ENCODE peak calls at places on chromosomes 13 and 19, in four cellular contexts. F is WTC11, Z is K562, T is HepG2. R is an unnamed sample.

GRCh38 chr19:44776402-44777096 is 1.1 kb upstream of the CBLC start:
- DNase-seq in F (peak; percentile 32), Z (no peak), T (no peak), R (no peak)

GRCh38 chr13:97724450-97724849 is 229.0 kb upstream of the IPO5 start:
- DNase-seq in F (no peak), Z (no peak), T (no peak), R (no peak)

GRCh38 chr19:33687761-33688656 is 66.3 kb downstream of the CHST8 start:
- DNase-seq in F (no peak), Z (no peak), T (no peak), R (no peak)

GRCh38 chr19:4904481-4904880 is 1.8 kb upstream of the ARRDC5 start:
- DNase-seq in F (no peak), Z (no peak), T (peak; percentile 47), R (no peak)

GRCh38 chr19:703651-704446 is 4.9 kb upstream of the PALM start:
- DNase-seq in F (peak; percentile 98), Z (peak; percentile 96), T (peak; percentile 90), R (peak; percentile 97)

GRCh38 chr19:45097450-45097775 is 4.4 kb downstream of the PPP1R37 start:
- DNase-seq in F (no peak), Z (no peak), T (no peak), R (no peak)

GRCh38 chr13:40153516-40153915 is 498.1 kb downstream of the COG6 start:
- DNase-seq in F (no peak), Z (no peak), T (no peak), R (no peak)

GRCh38 chr13:51945149-51945548 is 66.1 kb downstream of the ATP7B start:
- DNase-seq in F (no peak), Z (no peak), T (no peak), R (no peak)

GRCh38 chr13:95956589-95957148 is 96.5 kb downstream of the UGGT2 start:
- DNase-seq in F (no peak), Z (no peak), T (no peak), R (no peak)

GRCh38 chr13:40563350-40564125 is 102.9 kb downstream of the FOXO1 start:
- DNase-seq in F (no peak), Z (no peak), T (peak; percentile 97), R (no peak)

GRCh38 chr19:46019270-46019669 is 3.6 kb downstream of the PGLYRP1 start:
- DNase-seq in F (no peak), Z (no peak), T (no peak), R (no peak)

GRCh38 chr13:41294914-41295313 is 16.2 kb upstream of the NAA16 start:
- DNase-seq in F (no peak), Z (no peak), T (no peak), R (no peak)

GRCh38 chr19:10207026-10207425 is 12.3 kb upstream of the DNMT1 start:
- DNase-seq in F (no peak), Z (no peak), T (no peak), R (no peak)

GRCh38 chr13:27465611-27466010 is 15.2 kb upstream of the MTIF3 start:
- DNase-seq in F (no peak), Z (no peak), T (no peak), R (no peak)

GRCh38 chr13:90386090-90386489 is 961.4 kb upstream of the MIR17HG start:
- DNase-seq in F (no peak), Z (no peak), T (no peak), R (no peak)

GRCh38 chr13:52414963-52415362 is 9.0 kb upstream of the THSD1 start:
- DNase-seq in F (no peak), Z (no peak), T (no peak), R (no peak)

GRCh38 chr13:80363890-80364503 is 23.1 kb upstream of the SPRY2 start:
- DNase-seq in F (no peak), Z (no peak), T (peak; percentile 18), R (peak; percentile 57)

GRCh38 chr19:46442808-46443450 is 14.2 kb upstream of the PNMA8C start:
- DNase-seq in F (no peak), Z (no peak), T (no peak), R (no peak)

GRCh38 chr19:36084231-36085009 is 26.5 kb upstream of the OVOL3 start:
- DNase-seq in F (no peak), Z (no peak), T (no peak), R (no peak)

GRCh38 chr19:13120817-13121216 is 2.8 kb downstream of the NACC1 start:
- DNase-seq in F (no peak), Z (no peak), T (no peak), R (no peak)

GRCh38 chr13:67043901-67044300 is 186.2 kb downstream of the PCDH9 start:
- DNase-seq in F (no peak), Z (no peak), T (no peak), R (no peak)

GRCh38 chr13:70723732-70724131 is 615.5 kb upstream of the KLHL1 start:
- DNase-seq in F (no peak), Z (no peak), T (peak; percentile 5), R (peak; percentile 33)

GRCh38 chr19:57511484-57511883 is 11.7 kb downstream of the ZNF773 start:
- DNase-seq in F (no peak), Z (no peak), T (no peak), R (no peak)

GRCh38 chr13:32001392-32001768 is 30.2 kb upstream of the FRY start:
- DNase-seq in F (peak; percentile 19), Z (peak; percentile 10), T (peak; percentile 71), R (peak; percentile 48)

DNA sequence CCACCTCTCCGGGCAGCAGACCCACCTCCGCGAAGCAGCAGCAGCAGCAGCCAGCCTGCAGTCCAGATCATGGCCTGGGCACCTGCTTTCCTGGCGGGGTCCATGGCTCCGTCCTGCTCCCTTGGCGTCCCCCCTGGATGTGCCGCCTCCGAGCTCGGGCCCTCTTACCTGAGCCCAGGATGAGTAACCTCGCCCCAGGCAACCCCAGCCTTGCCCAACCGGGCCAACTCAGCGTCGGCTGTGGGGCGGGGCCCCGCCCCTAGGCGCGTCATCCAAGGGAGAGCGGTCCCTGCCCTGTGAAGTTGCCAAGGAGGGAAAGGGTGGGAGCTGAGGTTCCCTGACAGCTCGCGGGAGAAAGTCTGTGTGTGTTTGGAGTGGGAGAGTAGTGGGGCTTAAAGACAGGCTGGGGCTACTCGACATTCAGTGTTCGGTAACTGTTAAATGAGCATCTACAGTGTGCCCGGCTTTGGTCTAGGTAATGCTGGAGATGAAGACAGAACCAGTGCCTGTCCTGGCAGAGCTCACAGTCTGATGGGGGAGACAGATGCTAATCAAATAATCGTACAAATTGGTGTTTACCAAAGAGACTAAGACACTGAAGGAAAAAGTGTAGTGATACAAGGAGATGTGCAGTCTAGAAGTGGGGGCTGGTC is at the start of gene LYPD3:
- DNase-seq in F (peak; percentile 67), Z (peak; percentile 38), T (no peak), R (no peak)
- TF ChIP-seq SP1 in F (no peak), Z (no peak), T (no peak), R (no peak)

GRCh38 chr19:54203151-54203611 is 2.5 kb downstream of the RPS9 start:
- DNase-seq in F (no peak), Z (no peak), T (peak; percentile 82), R (no peak)

GRCh38 chr19:54201980-54202379 is 1.3 kb downstream of the RPS9 start:
- DNase-seq in F (no peak), Z (no peak), T (no peak), R (no peak)

GRCh38 chr19:54206030-54206830 is 5.6 kb downstream of the RPS9 start:
- DNase-seq in F (no peak), Z (peak; percentile 45), T (no peak), R (no peak)

GRCh38 chr19:54206831-54207177 is 6.1 kb downstream of the RPS9 start:
- DNase-seq in F (no peak), Z (no peak), T (no peak), R (no peak)

GRCh38 chr19:54204767-54205468 is 4.3 kb downstream of the RPS9 start:
- DNase-seq in F (no peak), Z (no peak), T (no peak), R (no peak)
- TF ChIP-seq ELF4 in F (no peak), Z (no peak), T (no peak), R (no peak)

DNA sequence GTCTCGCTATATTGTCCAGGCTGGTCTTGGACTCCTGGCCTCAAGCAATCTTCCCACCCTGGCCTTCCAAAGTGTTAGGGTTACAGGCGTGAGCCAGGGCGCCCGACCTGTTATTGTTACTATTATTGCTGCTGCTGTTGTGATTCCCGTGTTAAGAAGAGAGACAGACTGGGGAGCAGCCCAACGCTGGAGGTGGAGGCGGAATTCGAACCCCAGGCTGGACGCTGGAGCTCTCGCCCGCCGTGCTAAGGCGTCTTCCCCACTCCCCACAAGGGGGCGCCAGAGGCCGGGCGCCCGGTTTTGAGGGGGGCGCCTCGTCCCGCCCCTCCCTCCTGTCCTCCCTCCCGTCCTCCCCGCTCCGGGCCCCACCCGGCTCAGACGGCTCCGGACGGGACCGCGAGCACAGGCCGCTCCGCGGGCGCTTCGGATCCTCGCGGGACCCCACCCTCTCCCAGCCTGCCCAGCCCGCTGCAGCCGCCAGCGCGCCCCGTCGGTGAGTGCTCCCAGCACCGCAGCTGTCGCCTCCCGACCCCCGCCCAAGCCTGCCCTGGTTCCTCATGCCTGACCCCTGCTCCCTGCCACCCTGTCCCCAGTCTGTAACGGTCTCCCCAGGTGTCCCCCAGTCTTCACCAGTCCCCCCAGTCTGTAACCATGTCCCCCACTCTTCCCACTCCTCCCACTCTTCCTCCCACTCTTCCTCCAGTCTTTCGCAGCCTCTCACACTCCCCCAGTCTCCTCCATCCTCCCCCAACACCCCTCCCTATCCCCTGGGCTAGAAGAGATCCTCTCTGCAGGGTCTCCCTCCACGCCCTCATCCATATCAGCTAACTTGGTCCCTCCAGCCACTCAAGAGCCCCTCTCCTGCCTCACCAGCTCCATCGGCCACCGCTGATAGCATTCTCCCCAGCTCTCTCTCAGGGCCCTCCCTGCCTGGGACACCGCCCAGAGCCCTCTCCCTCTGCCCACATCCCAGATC is at the start of gene EHD2:
- DNase-seq in F (peak; percentile 72), Z (peak; percentile 97), T (no peak), R (peak; percentile 80)
- TF ChIP-seq SP1 in F (peak; percentile 21), Z (peak; percentile 67), T (no peak), R (no peak)

DNA sequence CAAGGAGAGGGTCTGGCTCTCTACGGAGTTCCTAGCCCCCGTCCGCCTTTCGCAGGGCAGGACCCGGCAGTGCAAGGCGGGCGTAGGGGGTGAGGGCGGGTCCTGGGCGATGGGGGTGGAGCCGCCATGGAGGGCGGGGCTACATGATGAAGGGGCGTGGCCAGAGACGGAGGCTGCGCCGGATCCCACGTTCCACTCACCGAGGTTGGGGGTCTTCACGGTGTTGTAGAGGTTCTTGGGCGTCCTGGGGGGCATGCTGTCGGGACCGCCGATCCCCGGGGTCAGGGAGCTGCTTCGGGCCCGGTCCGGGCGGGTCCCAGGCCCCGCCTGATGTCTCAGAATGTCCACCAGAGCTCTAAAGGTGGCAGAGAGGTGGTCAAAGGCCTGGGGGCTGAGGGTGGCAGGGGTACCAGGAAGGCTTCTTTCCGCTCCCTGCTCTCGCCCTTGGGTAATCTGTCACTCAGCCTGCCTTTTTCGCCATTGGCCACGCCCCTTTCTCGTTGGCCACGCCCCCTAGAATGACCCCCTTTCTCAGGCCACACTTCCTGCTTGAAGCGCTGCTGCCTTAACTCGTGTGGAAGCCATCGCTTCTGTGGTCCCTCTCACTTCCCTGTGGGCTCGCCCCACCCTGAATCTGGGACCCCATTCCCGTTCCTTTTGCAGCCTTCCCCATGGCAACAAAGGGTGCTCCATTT is 2.5 kb downstream of the SHISA7 start:
- DNase-seq in F (peak; percentile 88), Z (peak; percentile 95), T (no peak), R (peak; percentile 85)
- TF ChIP-seq ELF4 in F (no peak), Z (no peak), T (no peak), R (no peak)

R was measured in HEK293T.